ENCODE peak calls at places on chromosomes 5 and 9, in seven cellular contexts. One of them, this sample, is unnamed.

GRCh38 chr5:157463621-157464407 is 3.8 kb downstream of the NIPAL4 start:
- DNase-seq in pancreas: no peak
- DNase-seq in H4: no peak
- DNase-seq in stimulated activated CD8-positive, alpha-beta memory T cell treated with anti-CD3 and anti-CD28 coated beads, Interleukin-4, amount 100 ng/mL, for 4 hours: no peak
- DNase-seq in heart right ventricle: no peak
- DNase-seq in cardiac muscle cell: no peak
- DNase-seq in NCI-H1694 treated with DMSO at 0.1 percent for 48 hours: no peak
- DNase-seq in this sample: no peak

GRCh38 chr5:98173334-98173733 is 600.1 kb upstream of the RGMB start:
- DNase-seq in pancreas: no peak
- DNase-seq in H4: no peak
- DNase-seq in stimulated activated CD8-positive, alpha-beta memory T cell treated with anti-CD3 and anti-CD28 coated beads, Interleukin-4, amount 100 ng/mL, for 4 hours: no peak
- DNase-seq in heart right ventricle: no peak
- DNase-seq in cardiac muscle cell: no peak
- DNase-seq in NCI-H1694 treated with DMSO at 0.1 percent for 48 hours: no peak
- DNase-seq in this sample: no peak

GRCh38 chr5:112308608-112309007 is 110.5 kb downstream of the EPB41L4A start:
- DNase-seq in pancreas: no peak
- DNase-seq in H4: no peak
- DNase-seq in stimulated activated CD8-positive, alpha-beta memory T cell treated with anti-CD3 and anti-CD28 coated beads, Interleukin-4, amount 100 ng/mL, for 4 hours: no peak
- DNase-seq in heart right ventricle: no peak
- DNase-seq in cardiac muscle cell: no peak
- DNase-seq in NCI-H1694 treated with DMSO at 0.1 percent for 48 hours: no peak
- DNase-seq in this sample: no peak

GRCh38 chr5:141559481-141559880 is 59.3 kb downstream of the DIAPH1 start:
- DNase-seq in pancreas: no peak
- DNase-seq in H4: no peak
- DNase-seq in stimulated activated CD8-positive, alpha-beta memory T cell treated with anti-CD3 and anti-CD28 coated beads, Interleukin-4, amount 100 ng/mL, for 4 hours: no peak
- DNase-seq in heart right ventricle: peak; percentile 18
- DNase-seq in cardiac muscle cell: no peak
- DNase-seq in NCI-H1694 treated with DMSO at 0.1 percent for 48 hours: peak; percentile 27
- DNase-seq in this sample: no peak

GRCh38 chr9:16369427-16369826 is 501.0 kb downstream of the BNC2 start:
- DNase-seq in pancreas: no peak
- DNase-seq in H4: no peak
- DNase-seq in stimulated activated CD8-positive, alpha-beta memory T cell treated with anti-CD3 and anti-CD28 coated beads, Interleukin-4, amount 100 ng/mL, for 4 hours: no peak
- DNase-seq in heart right ventricle: no peak
- DNase-seq in cardiac muscle cell: no peak
- DNase-seq in NCI-H1694 treated with DMSO at 0.1 percent for 48 hours: no peak
- DNase-seq in this sample: no peak

GRCh38 chr5:160152287-160152686 is 33.0 kb upstream of the PWWP2A start:
- DNase-seq in pancreas: no peak
- DNase-seq in H4: no peak
- DNase-seq in stimulated activated CD8-positive, alpha-beta memory T cell treated with anti-CD3 and anti-CD28 coated beads, Interleukin-4, amount 100 ng/mL, for 4 hours: no peak
- DNase-seq in heart right ventricle: no peak
- DNase-seq in cardiac muscle cell: no peak
- DNase-seq in NCI-H1694 treated with DMSO at 0.1 percent for 48 hours: no peak
- DNase-seq in this sample: no peak

GRCh38 chr5:75656311-75657003 is 45.2 kb downstream of the ANKDD1B start:
- DNase-seq in pancreas: peak; percentile 69
- DNase-seq in H4: no peak
- DNase-seq in stimulated activated CD8-positive, alpha-beta memory T cell treated with anti-CD3 and anti-CD28 coated beads, Interleukin-4, amount 100 ng/mL, for 4 hours: no peak
- DNase-seq in heart right ventricle: no peak
- DNase-seq in cardiac muscle cell: no peak
- DNase-seq in NCI-H1694 treated with DMSO at 0.1 percent for 48 hours: no peak
- DNase-seq in this sample: no peak

GRCh38 chr5:10538103-10538788 is 25.6 kb upstream of the ANKRD33B start:
- DNase-seq in pancreas: no peak
- DNase-seq in H4: no peak
- DNase-seq in stimulated activated CD8-positive, alpha-beta memory T cell treated with anti-CD3 and anti-CD28 coated beads, Interleukin-4, amount 100 ng/mL, for 4 hours: no peak
- DNase-seq in heart right ventricle: no peak
- DNase-seq in cardiac muscle cell: no peak
- DNase-seq in NCI-H1694 treated with DMSO at 0.1 percent for 48 hours: no peak
- DNase-seq in this sample: no peak

GRCh38 chr5:4511996-4512656 is 628.0 kb upstream of the ADAMTS16 start:
- DNase-seq in pancreas: peak; percentile 75
- DNase-seq in H4: peak; percentile 62
- DNase-seq in stimulated activated CD8-positive, alpha-beta memory T cell treated with anti-CD3 and anti-CD28 coated beads, Interleukin-4, amount 100 ng/mL, for 4 hours: no peak
- DNase-seq in heart right ventricle: peak; percentile 7
- DNase-seq in cardiac muscle cell: peak; percentile 75
- DNase-seq in NCI-H1694 treated with DMSO at 0.1 percent for 48 hours: no peak
- DNase-seq in this sample: no peak

GRCh38 chr9:36603006-36603405 is 30.3 kb downstream of the MELK start:
- DNase-seq in pancreas: no peak
- DNase-seq in H4: no peak
- DNase-seq in stimulated activated CD8-positive, alpha-beta memory T cell treated with anti-CD3 and anti-CD28 coated beads, Interleukin-4, amount 100 ng/mL, for 4 hours: no peak
- DNase-seq in heart right ventricle: no peak
- DNase-seq in cardiac muscle cell: no peak
- DNase-seq in NCI-H1694 treated with DMSO at 0.1 percent for 48 hours: no peak
- DNase-seq in this sample: peak; percentile 7

GRCh38 chr5:125551246-125551645 is 804.8 kb upstream of the ZNF608 start:
- DNase-seq in pancreas: no peak
- DNase-seq in H4: no peak
- DNase-seq in stimulated activated CD8-positive, alpha-beta memory T cell treated with anti-CD3 and anti-CD28 coated beads, Interleukin-4, amount 100 ng/mL, for 4 hours: no peak
- DNase-seq in heart right ventricle: no peak
- DNase-seq in cardiac muscle cell: no peak
- DNase-seq in NCI-H1694 treated with DMSO at 0.1 percent for 48 hours: no peak
- DNase-seq in this sample: no peak

GRCh38 chr5:4868140-4868735 is 271.9 kb upstream of the ADAMTS16 start:
- DNase-seq in pancreas: peak; percentile 82
- DNase-seq in H4: peak; percentile 65
- DNase-seq in stimulated activated CD8-positive, alpha-beta memory T cell treated with anti-CD3 and anti-CD28 coated beads, Interleukin-4, amount 100 ng/mL, for 4 hours: no peak
- DNase-seq in heart right ventricle: peak; percentile 45
- DNase-seq in cardiac muscle cell: peak; percentile 69
- DNase-seq in NCI-H1694 treated with DMSO at 0.1 percent for 48 hours: peak; percentile 13
- DNase-seq in this sample: peak; percentile 66

GRCh38 chr5:94632024-94632423 is 13.6 kb downstream of the SLF1 start:
- DNase-seq in pancreas: no peak
- DNase-seq in H4: no peak
- DNase-seq in stimulated activated CD8-positive, alpha-beta memory T cell treated with anti-CD3 and anti-CD28 coated beads, Interleukin-4, amount 100 ng/mL, for 4 hours: no peak
- DNase-seq in heart right ventricle: no peak
- DNase-seq in cardiac muscle cell: no peak
- DNase-seq in NCI-H1694 treated with DMSO at 0.1 percent for 48 hours: no peak
- DNase-seq in this sample: no peak

GRCh38 chr9:4984571-4985375 is at the start of gene JAK2:
- DNase-seq in pancreas: peak; percentile 90
- DNase-seq in H4: peak; percentile 86
- DNase-seq in stimulated activated CD8-positive, alpha-beta memory T cell treated with anti-CD3 and anti-CD28 coated beads, Interleukin-4, amount 100 ng/mL, for 4 hours: peak; percentile 64
- DNase-seq in heart right ventricle: peak; percentile 93
- DNase-seq in cardiac muscle cell: peak; percentile 92
- DNase-seq in NCI-H1694 treated with DMSO at 0.1 percent for 48 hours: peak; percentile 86
- DNase-seq in this sample: peak; percentile 59

GRCh38 chr9:38062498-38063362 is 6.3 kb downstream of the SHB start:
- DNase-seq in pancreas: no peak
- DNase-seq in H4: no peak
- DNase-seq in stimulated activated CD8-positive, alpha-beta memory T cell treated with anti-CD3 and anti-CD28 coated beads, Interleukin-4, amount 100 ng/mL, for 4 hours: no peak
- DNase-seq in heart right ventricle: no peak
- DNase-seq in cardiac muscle cell: no peak
- DNase-seq in NCI-H1694 treated with DMSO at 0.1 percent for 48 hours: no peak
- DNase-seq in this sample: no peak

GRCh38 chr9:98873535-98874432 is 66.3 kb downstream of the GALNT12 start:
- DNase-seq in pancreas: no peak
- DNase-seq in H4: peak; percentile 57
- DNase-seq in stimulated activated CD8-positive, alpha-beta memory T cell treated with anti-CD3 and anti-CD28 coated beads, Interleukin-4, amount 100 ng/mL, for 4 hours: no peak
- DNase-seq in heart right ventricle: no peak
- DNase-seq in cardiac muscle cell: no peak
- DNase-seq in NCI-H1694 treated with DMSO at 0.1 percent for 48 hours: no peak
- DNase-seq in this sample: no peak

GRCh38 chr9:36327903-36328302 is 69.7 kb upstream of the GNE start:
- DNase-seq in pancreas: no peak
- DNase-seq in H4: peak; percentile 39
- DNase-seq in stimulated activated CD8-positive, alpha-beta memory T cell treated with anti-CD3 and anti-CD28 coated beads, Interleukin-4, amount 100 ng/mL, for 4 hours: no peak
- DNase-seq in heart right ventricle: no peak
- DNase-seq in cardiac muscle cell: no peak
- DNase-seq in NCI-H1694 treated with DMSO at 0.1 percent for 48 hours: no peak
- DNase-seq in this sample: no peak

GRCh38 chr5:35859101-35859661 is 2.5 kb downstream of the IL7R start:
- DNase-seq in pancreas: no peak
- DNase-seq in H4: peak; percentile 72
- DNase-seq in stimulated activated CD8-positive, alpha-beta memory T cell treated with anti-CD3 and anti-CD28 coated beads, Interleukin-4, amount 100 ng/mL, for 4 hours: no peak
- DNase-seq in heart right ventricle: no peak
- DNase-seq in cardiac muscle cell: no peak
- DNase-seq in NCI-H1694 treated with DMSO at 0.1 percent for 48 hours: no peak
- DNase-seq in this sample: no peak

GRCh38 chr9:108606408-108606807 is 249.4 kb downstream of the ACTL7B start:
- DNase-seq in pancreas: no peak
- DNase-seq in H4: no peak
- DNase-seq in stimulated activated CD8-positive, alpha-beta memory T cell treated with anti-CD3 and anti-CD28 coated beads, Interleukin-4, amount 100 ng/mL, for 4 hours: no peak
- DNase-seq in heart right ventricle: no peak
- DNase-seq in cardiac muscle cell: no peak
- DNase-seq in NCI-H1694 treated with DMSO at 0.1 percent for 48 hours: no peak
- DNase-seq in this sample: no peak

GRCh38 chr5:171310334-171310815 is 1.3 kb downstream of the TLX3 start:
- DNase-seq in pancreas: no peak
- DNase-seq in H4: no peak
- DNase-seq in stimulated activated CD8-positive, alpha-beta memory T cell treated with anti-CD3 and anti-CD28 coated beads, Interleukin-4, amount 100 ng/mL, for 4 hours: no peak
- DNase-seq in heart right ventricle: no peak
- DNase-seq in cardiac muscle cell: no peak
- DNase-seq in NCI-H1694 treated with DMSO at 0.1 percent for 48 hours: no peak
- DNase-seq in this sample: no peak

GRCh38 chr5:133449181-133449580 is 163.2 kb downstream of the FSTL4 start:
- DNase-seq in pancreas: no peak
- DNase-seq in H4: no peak
- DNase-seq in stimulated activated CD8-positive, alpha-beta memory T cell treated with anti-CD3 and anti-CD28 coated beads, Interleukin-4, amount 100 ng/mL, for 4 hours: no peak
- DNase-seq in heart right ventricle: no peak
- DNase-seq in cardiac muscle cell: no peak
- DNase-seq in NCI-H1694 treated with DMSO at 0.1 percent for 48 hours: no peak
- DNase-seq in this sample: no peak

GRCh38 chr5:169933127-169933526 is 47.2 kb downstream of the INSYN2B start:
- DNase-seq in pancreas: no peak
- DNase-seq in H4: no peak
- DNase-seq in stimulated activated CD8-positive, alpha-beta memory T cell treated with anti-CD3 and anti-CD28 coated beads, Interleukin-4, amount 100 ng/mL, for 4 hours: no peak
- DNase-seq in heart right ventricle: no peak
- DNase-seq in cardiac muscle cell: no peak
- DNase-seq in NCI-H1694 treated with DMSO at 0.1 percent for 48 hours: no peak
- DNase-seq in this sample: no peak

GRCh38 chr5:122089096-122089495 is 11.0 kb upstream of the LOX start:
- DNase-seq in pancreas: no peak
- DNase-seq in H4: no peak
- DNase-seq in stimulated activated CD8-positive, alpha-beta memory T cell treated with anti-CD3 and anti-CD28 coated beads, Interleukin-4, amount 100 ng/mL, for 4 hours: no peak
- DNase-seq in heart right ventricle: no peak
- DNase-seq in cardiac muscle cell: no peak
- DNase-seq in NCI-H1694 treated with DMSO at 0.1 percent for 48 hours: no peak
- DNase-seq in this sample: no peak

GRCh38 chr9:88685966-88686365 is 151.0 kb downstream of the NXNL2 start:
- DNase-seq in pancreas: no peak
- DNase-seq in H4: no peak
- DNase-seq in stimulated activated CD8-positive, alpha-beta memory T cell treated with anti-CD3 and anti-CD28 coated beads, Interleukin-4, amount 100 ng/mL, for 4 hours: no peak
- DNase-seq in heart right ventricle: no peak
- DNase-seq in cardiac muscle cell: no peak
- DNase-seq in NCI-H1694 treated with DMSO at 0.1 percent for 48 hours: no peak
- DNase-seq in this sample: no peak

GRCh38 chr5:86108825-86109224 is 508.9 kb upstream of the COX7C start:
- DNase-seq in pancreas: no peak
- DNase-seq in H4: no peak
- DNase-seq in stimulated activated CD8-positive, alpha-beta memory T cell treated with anti-CD3 and anti-CD28 coated beads, Interleukin-4, amount 100 ng/mL, for 4 hours: no peak
- DNase-seq in heart right ventricle: no peak
- DNase-seq in cardiac muscle cell: no peak
- DNase-seq in NCI-H1694 treated with DMSO at 0.1 percent for 48 hours: no peak
- DNase-seq in this sample: no peak